ENCODE peak calls at places on chromosomes 4 and X, in six cellular contexts. N is transverse colon, C is suprapubic skin, W is IMR-90, P is K562, F is A549. L is an unnamed sample. For H3K4me1, the result is how much of the 10 kb centered on the place peaks cover.

GRCh38 chrX:29172880-29173279 is 585.6 kb downstream of the IL1RAPL1 start:
- DNase-seq in N (no peak), C (no peak), W (peak), P (no peak), F (no peak), L (no peak)

GRCh38 chrX:15769300-15769954 is 20.9 kb upstream of the ZRSR2 start:
- DNase-seq in N (no peak), C (no peak), W (peak), P (no peak), F (no peak), L (no peak)

GRCh38 chrX:18873189-18873791 is 110.6 kb downstream of the PHKA2 start:
- DNase-seq in N (no peak), C (no peak), W (peak), P (no peak), F (peak), L (no peak)

GRCh38 chr4:98394134-98394533 is 132.9 kb downstream of the RAP1GDS1 start:
- DNase-seq in N (no peak), C (no peak), W (peak), P (no peak), F (no peak), L (no peak)

GRCh38 chr4:91222019-91222418 is 1081.7 kb upstream of the GRID2 start:
- DNase-seq in N (no peak), C (no peak), W (no peak), P (no peak), F (no peak), L (no peak)

GRCh38 chr4:107261241-107261874 is 225.2 kb upstream of the DKK2 start:
- DNase-seq in N (no peak), C (no peak), W (no peak), P (no peak), F (no peak), L (no peak)

GRCh38 chr4:86498560-86499166 is 95.5 kb upstream of the PTPN13 start:
- DNase-seq in N (no peak), C (no peak), W (peak), P (peak), F (peak), L (no peak)

GRCh38 chr4:113762061-113762850 is 718 bp upstream of the CAMK2D start:
- DNase-seq in N (peak), C (peak), W (peak), P (peak), F (peak), L (peak)

GRCh38 chr4:125710766-125711165 is 396.0 kb downstream of the FAT4 start:
- DNase-seq in N (no peak), C (no peak), W (no peak), P (no peak), F (no peak), L (no peak)

GRCh38 chr4:14719053-14719452 is 283.2 kb upstream of the CPEB2 start:
- DNase-seq in N (no peak), C (no peak), W (peak), P (no peak), F (no peak), L (no peak)

GRCh38 chr4:4216668-4217067 is 10.1 kb downstream of the OTOP1 start:
- DNase-seq in N (no peak), C (no peak), W (peak), P (no peak), F (no peak), L (no peak)

GRCh38 chr4:76206222-76206942 is 7.2 kb downstream of the SCARB2 start:
- DNase-seq in N (no peak), C (no peak), W (peak), P (no peak), F (no peak), L (no peak)

GRCh38 chr4:84634961-84635360 is 52.0 kb downstream of the CDS1 start:
- DNase-seq in N (no peak), C (no peak), W (no peak), P (no peak), F (no peak), L (no peak)

GRCh38 chr4:157204634-157205244 is 15.8 kb upstream of the GRIA2 start:
- DNase-seq in N (peak), C (no peak), W (peak), P (peak), F (peak), L (no peak)

GRCh38 chr4:184446132-184446531 is 28.2 kb downstream of the IRF2 start:
- DNase-seq in N (no peak), C (no peak), W (no peak), P (no peak), F (no peak), L (no peak)

GRCh38 chr4:121711263-121712000 is 14.7 kb upstream of the ANXA5 start:
- DNase-seq in N (peak), C (peak), W (peak), P (peak), F (peak), L (no peak)

GRCh38 chr4:177480796-177481195 is 38.6 kb upstream of the AGA start:
- DNase-seq in N (no peak), C (no peak), W (peak), P (no peak), F (no peak), L (no peak)

GRCh38 chr4:21856754-21857153 is 91.8 kb downstream of the KCNIP4 start:
- DNase-seq in N (no peak), C (no peak), W (no peak), P (no peak), F (no peak), L (no peak)

GRCh38 chrX:31260351-31260750 is 188.5 kb upstream of the FTHL17 start:
- DNase-seq in N (no peak), C (no peak), W (no peak), P (no peak), F (no peak), L (no peak)

GRCh38 chrX:147914609-147915008 is 2.9 kb downstream of the FMR1 start:
- DNase-seq in N (no peak), C (no peak), W (no peak), P (no peak), F (no peak), L (no peak)
- H3K4me1 ChIP-seq in N (under half), C (under half), W (under half), P (under half), F (under half), L (half or more)

GRCh38 chr4:140309124-140309870 is 64.1 kb upstream of the SCOC start:
- DNase-seq in N (no peak), C (no peak), W (peak), P (no peak), F (no peak), L (no peak)
- TF ChIP-seq CTCF in N (no peak), C (no peak), W (no peak), P (no peak), F (no peak), L (no peak)

GRCh38 chr4:74444891-74445642 is at the start of gene AREG:
- DNase-seq in N (peak), C (peak), W (peak), P (peak), F (peak), L (peak)
- TF ChIP-seq POLR2A in N (peak), C (peak), W (no peak), P (peak), F (peak), L (peak)

GRCh38 chrX:45758319-45758718 is 557.6 kb upstream of the DIPK2B start:
- DNase-seq in N (peak), C (no peak), W (peak), P (no peak), F (no peak), L (no peak)
- H3K4me1 ChIP-seq in N (under half), C (under half), W (under half), P (under half), F (half or more), L (under half)

DNA sequence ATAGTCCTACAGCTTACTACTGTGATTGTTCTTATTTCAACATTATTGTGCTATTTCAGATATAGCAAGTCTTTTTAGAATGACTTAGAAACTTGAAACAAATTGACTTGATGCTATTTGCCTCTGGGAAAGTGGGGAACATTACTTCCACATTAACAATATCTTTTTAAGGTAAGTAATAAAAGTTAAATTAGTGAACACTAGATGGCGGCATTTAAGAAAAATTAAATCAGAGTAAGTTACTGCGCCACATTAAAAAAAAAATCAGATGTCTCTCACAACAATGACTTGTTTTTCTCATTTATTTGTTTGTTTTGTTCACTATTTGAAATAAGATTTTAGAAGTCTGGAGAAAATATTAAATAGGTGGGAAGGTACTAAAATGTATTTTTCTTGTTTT is 1026.9 kb upstream of the SLIT2 start:
- DNase-seq in N (no peak), C (no peak), W (peak), P (peak), F (no peak), L (no peak)
- TF ChIP-seq CTCF in N (peak), C (no peak), W (peak), P (no peak), F (peak), L (peak)